ENCODE peak calls at places on chromosomes 1 and 21, in seven cellular contexts. M is HEK293T; C is NCI-H1694 treated with DMSO at 0.1 percent for 48 hours; S is HCT116; K is NAMALWA; V is activated CD8-positive, alpha-beta memory T cell treated with anti-CD3 and anti-CD28 coated beads for 48 hours; D is Daoy. H is an unnamed sample.
A peak's percentile ranks its signal among the peaks of the same experiment; 100 is the strongest.

GRCh38 chr1:71081697-71082080 is 854 bp upstream of the ZRANB2 start:
- DNase-seq in M (peak; percentile 13), C (no peak), S (no peak), K (peak; percentile 7), V (no peak), D (peak; percentile 5), H (no peak)

GRCh38 chr21:45055861-45056260 is 18.5 kb upstream of the ADARB1 start:
- DNase-seq in M (no peak), C (no peak), S (no peak), K (no peak), V (no peak), D (no peak), H (no peak)

GRCh38 chr1:78586572-78586971 is 33.7 kb upstream of the IFI44L start:
- DNase-seq in M (no peak), C (no peak), S (no peak), K (no peak), V (no peak), D (no peak), H (no peak)

GRCh38 chr1:8629241-8630091 is 188.0 kb downstream of the RERE start:
- DNase-seq in M (peak; percentile 10), C (no peak), S (no peak), K (peak; percentile 86), V (no peak), D (peak; percentile 34), H (peak; percentile 31)

GRCh38 chr1:77706321-77706720 is 23.9 kb upstream of the ZZZ3 start:
- DNase-seq in M (no peak), C (no peak), S (no peak), K (no peak), V (no peak), D (no peak), H (no peak)

GRCh38 chr1:113199718-113200455 is 126.9 kb downstream of the LRIG2 start:
- DNase-seq in M (peak; percentile 25), C (peak; percentile 2), S (no peak), K (no peak), V (no peak), D (peak; percentile 26), H (no peak)

GRCh38 chr1:152967201-152967600 is 3.2 kb upstream of the SPRR4 start:
- DNase-seq in M (no peak), C (no peak), S (no peak), K (no peak), V (no peak), D (no peak), H (no peak)

GRCh38 chr1:29473167-29473855 is 237.0 kb downstream of the PTPRU start:
- DNase-seq in M (no peak), C (no peak), S (no peak), K (no peak), V (no peak), D (no peak), H (no peak)

GRCh38 chr1:246213502-246213901 is 293.6 kb downstream of the SMYD3 start:
- DNase-seq in M (no peak), C (no peak), S (no peak), K (no peak), V (no peak), D (no peak), H (no peak)

GRCh38 chr1:43152866-43153265 is 19.2 kb downstream of the EBNA1BP2 start:
- DNase-seq in M (no peak), C (no peak), S (no peak), K (no peak), V (no peak), D (no peak), H (no peak)

GRCh38 chr1:203839081-203839480 is 22.3 kb upstream of the SNRPE start:
- DNase-seq in M (no peak), C (no peak), S (no peak), K (no peak), V (no peak), D (no peak), H (no peak)

GRCh38 chr1:8905582-8906191 is 27.2 kb upstream of the ENO1 start:
- DNase-seq in M (no peak), C (no peak), S (no peak), K (no peak), V (no peak), D (no peak), H (no peak)

GRCh38 chr1:67645495-67646144 is 39.4 kb upstream of the GADD45A start:
- DNase-seq in M (no peak), C (peak; percentile 73), S (no peak), K (no peak), V (no peak), D (peak; percentile 48), H (no peak)

GRCh38 chr1:42221952-42222606 is 57.5 kb upstream of the GUCA2A start:
- DNase-seq in M (no peak), C (no peak), S (no peak), K (no peak), V (no peak), D (peak; percentile 49), H (no peak)

GRCh38 chr1:200938955-200939354 is 44.3 kb downstream of the INAVA start:
- DNase-seq in M (no peak), C (no peak), S (no peak), K (no peak), V (no peak), D (peak; percentile 16), H (no peak)

GRCh38 chr1:186303911-186304310 is 71.1 kb downstream of the TPR start:
- DNase-seq in M (no peak), C (no peak), S (no peak), K (no peak), V (no peak), D (no peak), H (no peak)

GRCh38 chr1:228867093-228867950 is 132.0 kb downstream of the RHOU start:
- DNase-seq in M (peak; percentile 71), C (peak; percentile 58), S (no peak), K (no peak), V (no peak), D (peak; percentile 56), H (peak; percentile 49)

GRCh38 chr1:154423988-154424326 is 18.8 kb downstream of the IL6R start:
- DNase-seq in M (no peak), C (no peak), S (no peak), K (no peak), V (no peak), D (no peak), H (no peak)

GRCh38 chr1:24966724-24967346 is 36.8 kb upstream of the RUNX3 start:
- DNase-seq in M (no peak), C (no peak), S (peak; percentile 48), K (no peak), V (no peak), D (peak; percentile 93), H (no peak)

GRCh38 chr1:154320882-154321608 is at the start of gene AQP10:
- DNase-seq in M (no peak), C (no peak), S (no peak), K (no peak), V (no peak), D (no peak), H (no peak)

GRCh38 chr1:207987164-207987563 is 76.2 kb upstream of the CD34 start:
- DNase-seq in M (no peak), C (no peak), S (no peak), K (no peak), V (no peak), D (no peak), H (no peak)

GRCh38 chr1:165289556-165289955 is 67.0 kb downstream of the LMX1A start:
- DNase-seq in M (no peak), C (peak; percentile 81), S (no peak), K (no peak), V (no peak), D (no peak), H (no peak)

GRCh38 chr1:226195144-226195543 is 8.6 kb upstream of the ACBD3 start:
- DNase-seq in M (no peak), C (peak; percentile 55), S (no peak), K (no peak), V (no peak), D (no peak), H (no peak)